ENCODE peak calls at places on chromosomes 4 and X, in five cellular contexts. One of them, this sample, is unnamed.
A peak's percentile ranks its signal among the peaks of the same experiment; 100 is the strongest.

GRCh38 chrX:68978211-68978780 is 149.5 kb downstream of the EFNB1 start:
- DNase-seq in H1: no peak
- DNase-seq in GM12878: no peak
- DNase-seq in HepG2: no peak
- DNase-seq in HEK293T: peak; percentile 3
- DNase-seq in this sample: peak; percentile 30

GRCh38 chrX:148228521-148228920 is 247.4 kb downstream of the FMR1NB start:
- DNase-seq in HEK293T: no peak
- DNase-seq in HepG2: no peak
- DNase-seq in GM12878: no peak
- DNase-seq in H1: no peak
- DNase-seq in this sample: no peak

GRCh38 chr4:13302876-13303275 is 181.3 kb downstream of the RAB28 start:
- DNase-seq in GM12878: no peak
- DNase-seq in HEK293T: no peak
- DNase-seq in HepG2: no peak
- DNase-seq in H1: no peak
- DNase-seq in this sample: no peak

GRCh38 chr4:107548211-107548905 is 171.7 kb downstream of the PAPSS1 start:
- DNase-seq in GM12878: no peak
- DNase-seq in HepG2: no peak
- DNase-seq in H1: no peak
- DNase-seq in HEK293T: no peak
- DNase-seq in this sample: no peak

GRCh38 chr4:108592674-108592986 is 27.7 kb upstream of the RPL34 start:
- DNase-seq in HepG2: peak; percentile 72
- DNase-seq in H1: no peak
- DNase-seq in HEK293T: no peak
- DNase-seq in GM12878: no peak
- DNase-seq in this sample: no peak

GRCh38 chr4:41281038-41281634 is 24.4 kb downstream of the UCHL1 start:
- DNase-seq in GM12878: peak; percentile 48
- DNase-seq in H1: no peak
- DNase-seq in HEK293T: peak; percentile 70
- DNase-seq in HepG2: peak; percentile 64
- DNase-seq in this sample: peak; percentile 64

GRCh38 chr4:92447265-92447905 is 143.6 kb downstream of the GRID2 start:
- DNase-seq in HepG2: no peak
- DNase-seq in HEK293T: no peak
- DNase-seq in GM12878: no peak
- DNase-seq in H1: no peak
- DNase-seq in this sample: no peak

GRCh38 chr4:147940144-147940543 is 208.3 kb downstream of the ARHGAP10 start:
- DNase-seq in H1: no peak
- DNase-seq in GM12878: no peak
- DNase-seq in HEK293T: no peak
- DNase-seq in HepG2: no peak
- DNase-seq in this sample: no peak

GRCh38 chr4:79540143-79540542 is 132.1 kb upstream of the GK2 start:
- DNase-seq in GM12878: no peak
- DNase-seq in H1: no peak
- DNase-seq in HepG2: no peak
- DNase-seq in HEK293T: no peak
- DNase-seq in this sample: no peak

GRCh38 chr4:183721207-183722081 is 62.4 kb downstream of the TRAPPC11 start:
- DNase-seq in GM12878: no peak
- DNase-seq in H1: peak; percentile 10
- DNase-seq in HepG2: peak; percentile 96
- DNase-seq in HEK293T: no peak
- DNase-seq in this sample: peak; percentile 52

GRCh38 chr4:9963328-9963727 is 58.0 kb downstream of the SLC2A9 start:
- DNase-seq in HepG2: peak; percentile 79
- DNase-seq in GM12878: no peak
- DNase-seq in HEK293T: no peak
- DNase-seq in H1: no peak
- DNase-seq in this sample: no peak

GRCh38 chrX:139881572-139881971 is 51.3 kb downstream of the ATP11C start:
- DNase-seq in HEK293T: no peak
- DNase-seq in HepG2: no peak
- DNase-seq in GM12878: no peak
- DNase-seq in H1: no peak
- DNase-seq in this sample: no peak

GRCh38 chrX:139877710-139878414 is 55.0 kb downstream of the ATP11C start:
- DNase-seq in HepG2: no peak
- DNase-seq in HEK293T: no peak
- DNase-seq in GM12878: no peak
- DNase-seq in H1: no peak
- DNase-seq in this sample: no peak

GRCh38 chrX:139881130-139881529 is 51.7 kb downstream of the ATP11C start:
- DNase-seq in H1: no peak
- DNase-seq in HepG2: no peak
- DNase-seq in GM12878: no peak
- DNase-seq in HEK293T: no peak
- DNase-seq in this sample: no peak

GRCh38 chrX:139875831-139876230 is 57.0 kb downstream of the ATP11C start:
- DNase-seq in H1: no peak
- DNase-seq in GM12878: no peak
- DNase-seq in HEK293T: no peak
- DNase-seq in HepG2: no peak
- DNase-seq in this sample: no peak
- TF ChIP-seq SUZ12 in H1: no peak
- TF ChIP-seq SUZ12 in GM12878: no peak
- TF ChIP-seq SUZ12 in HEK293T: no peak
- TF ChIP-seq SUZ12 in HepG2: no peak
- TF ChIP-seq SUZ12 in this sample: no peak

GRCh38 chr4:2511645-2512131 is 24.8 kb upstream of the FAM193A start:
- DNase-seq in HepG2: no peak
- DNase-seq in HEK293T: no peak
- DNase-seq in H1: no peak
- DNase-seq in GM12878: no peak
- DNase-seq in this sample: no peak
- TF ChIP-seq SUZ12 in HepG2: no peak
- TF ChIP-seq SUZ12 in HEK293T: no peak
- TF ChIP-seq SUZ12 in H1: no peak
- TF ChIP-seq SUZ12 in GM12878: no peak
- TF ChIP-seq SUZ12 in this sample: no peak

GRCh38 chr4:145735330-145735638 is 55.3 kb downstream of the C4orf51 start:
- DNase-seq in H1: no peak
- DNase-seq in GM12878: no peak
- DNase-seq in HEK293T: no peak
- DNase-seq in HepG2: peak; percentile 47
- DNase-seq in this sample: no peak

GRCh38 chr4:145734051-145734450 is 54.1 kb downstream of the C4orf51 start:
- DNase-seq in HEK293T: no peak
- DNase-seq in GM12878: no peak
- DNase-seq in H1: no peak
- DNase-seq in HepG2: no peak
- DNase-seq in this sample: no peak

GRCh38 chr4:145735777-145736176 is 55.8 kb downstream of the C4orf51 start:
- DNase-seq in H1: no peak
- DNase-seq in GM12878: no peak
- DNase-seq in HEK293T: no peak
- DNase-seq in HepG2: no peak
- DNase-seq in this sample: no peak

GRCh38 chr4:145734576-145735329 is 54.8 kb downstream of the C4orf51 start:
- DNase-seq in H1: no peak
- DNase-seq in HepG2: peak; percentile 36
- DNase-seq in GM12878: peak; percentile 27
- DNase-seq in HEK293T: no peak
- DNase-seq in this sample: no peak

GRCh38 chr4:145736241-145736831 is 56.4 kb downstream of the C4orf51 start:
- DNase-seq in HepG2: no peak
- DNase-seq in H1: no peak
- DNase-seq in HEK293T: no peak
- DNase-seq in GM12878: no peak
- DNase-seq in this sample: no peak
- TF ChIP-seq SUZ12 in HepG2: no peak
- TF ChIP-seq SUZ12 in H1: no peak
- TF ChIP-seq SUZ12 in HEK293T: no peak
- TF ChIP-seq SUZ12 in GM12878: no peak
- TF ChIP-seq SUZ12 in this sample: no peak

GRCh38 chr4:54709281-54709854 is 51.6 kb downstream of the KIT start:
- DNase-seq in H1: no peak
- DNase-seq in GM12878: no peak
- DNase-seq in HEK293T: no peak
- DNase-seq in HepG2: no peak
- DNase-seq in this sample: no peak

GRCh38 chr4:54703182-54703581 is 45.4 kb downstream of the KIT start:
- DNase-seq in GM12878: no peak
- DNase-seq in HepG2: no peak
- DNase-seq in H1: no peak
- DNase-seq in HEK293T: no peak
- DNase-seq in this sample: no peak

DNA sequence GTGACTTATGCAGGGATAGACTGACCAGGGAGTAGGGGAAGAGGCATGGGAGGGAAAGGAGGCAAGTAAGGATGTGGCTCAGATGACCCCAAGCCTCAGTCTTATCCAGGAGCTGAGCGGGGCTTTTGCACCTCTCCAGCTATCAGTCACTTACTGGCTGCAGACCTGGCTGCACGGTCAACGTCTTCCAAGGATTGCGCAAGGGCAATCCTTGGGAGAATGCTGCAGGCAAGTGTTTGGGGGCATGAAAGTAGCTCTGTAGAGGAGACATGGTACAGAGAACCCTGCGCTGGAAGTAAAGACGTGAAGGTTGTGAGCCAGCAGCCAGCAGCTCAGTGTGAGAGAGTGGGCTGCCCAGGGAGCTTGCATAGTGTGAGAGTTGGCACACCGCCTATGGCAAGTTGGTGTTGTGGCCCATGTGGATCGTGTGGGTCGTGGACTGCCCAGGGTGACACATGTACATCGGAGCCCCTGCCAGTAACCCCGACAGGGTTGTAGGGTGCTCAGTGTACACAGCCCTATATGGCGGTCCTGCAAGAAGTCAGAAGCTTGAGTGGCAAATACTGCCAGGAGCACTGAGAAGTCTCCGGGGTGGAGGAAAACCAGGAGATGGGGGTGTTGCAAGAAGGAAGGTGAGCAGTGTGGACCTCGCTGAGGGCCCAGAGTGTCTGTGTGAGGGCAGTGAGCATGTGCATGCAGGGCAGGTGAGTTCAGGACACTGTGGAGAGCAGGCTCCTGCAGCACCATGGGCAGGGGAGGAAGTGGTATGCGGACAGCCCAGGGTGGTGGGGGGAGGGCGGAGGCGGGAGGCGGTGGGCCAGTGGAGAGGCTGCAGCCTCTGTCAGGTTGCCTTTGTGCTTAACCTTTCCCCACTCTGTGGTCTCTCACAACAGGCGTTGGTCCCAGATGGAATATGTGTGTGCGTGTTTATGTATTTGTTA is 50.9 kb downstream of the KIT start:
- DNase-seq in GM12878: no peak
- DNase-seq in HEK293T: no peak
- DNase-seq in HepG2: no peak
- DNase-seq in H1: no peak
- DNase-seq in this sample: no peak
- TF ChIP-seq SUZ12 in GM12878: no peak
- TF ChIP-seq SUZ12 in HEK293T: no peak
- TF ChIP-seq SUZ12 in HepG2: no peak
- TF ChIP-seq SUZ12 in H1: no peak
- TF ChIP-seq SUZ12 in this sample: no peak

GRCh38 chr4:101022151-101023024 is 324.9 kb downstream of the PPP3CA start:
- DNase-seq in GM12878: no peak
- DNase-seq in H1: no peak
- DNase-seq in HepG2: no peak
- DNase-seq in HEK293T: no peak
- DNase-seq in this sample: no peak
- TF ChIP-seq SUZ12 in GM12878: no peak
- TF ChIP-seq SUZ12 in H1: no peak
- TF ChIP-seq SUZ12 in HepG2: no peak
- TF ChIP-seq SUZ12 in HEK293T: no peak
- TF ChIP-seq SUZ12 in this sample: no peak

GRCh38 chr4:176404591-176404990 is 84.8 kb downstream of the SPCS3 start:
- DNase-seq in H1: no peak
- DNase-seq in HepG2: no peak
- DNase-seq in HEK293T: no peak
- DNase-seq in GM12878: no peak
- DNase-seq in this sample: no peak

GRCh38 chr4:176406736-176407135 is 87.0 kb downstream of the SPCS3 start:
- DNase-seq in HepG2: no peak
- DNase-seq in HEK293T: no peak
- DNase-seq in GM12878: no peak
- DNase-seq in H1: no peak
- DNase-seq in this sample: no peak

GRCh38 chr4:176406297-176406696 is 86.5 kb downstream of the SPCS3 start:
- DNase-seq in HepG2: no peak
- DNase-seq in H1: no peak
- DNase-seq in HEK293T: no peak
- DNase-seq in GM12878: no peak
- DNase-seq in this sample: no peak

GRCh38 chr4:176400816-176401461 is 81.2 kb downstream of the SPCS3 start:
- DNase-seq in HepG2: no peak
- DNase-seq in GM12878: no peak
- DNase-seq in HEK293T: no peak
- DNase-seq in H1: no peak
- DNase-seq in this sample: no peak
- TF ChIP-seq SUZ12 in HepG2: no peak
- TF ChIP-seq SUZ12 in GM12878: no peak
- TF ChIP-seq SUZ12 in HEK293T: no peak
- TF ChIP-seq SUZ12 in H1: no peak
- TF ChIP-seq SUZ12 in this sample: no peak

GRCh38 chr4:82733636-82734035 is 65.0 kb downstream of the SCD5 start:
- DNase-seq in GM12878: no peak
- DNase-seq in HEK293T: no peak
- DNase-seq in H1: no peak
- DNase-seq in HepG2: no peak
- DNase-seq in this sample: no peak
- TF ChIP-seq SUZ12 in GM12878: no peak
- TF ChIP-seq SUZ12 in HEK293T: no peak
- TF ChIP-seq SUZ12 in H1: no peak
- TF ChIP-seq SUZ12 in HepG2: no peak
- TF ChIP-seq SUZ12 in this sample: no peak

GRCh38 chr4:155818639-155819038 is 47.4 kb downstream of the ASIC5 start:
- DNase-seq in HEK293T: no peak
- DNase-seq in H1: no peak
- DNase-seq in GM12878: no peak
- DNase-seq in HepG2: no peak
- DNase-seq in this sample: no peak

GRCh38 chr4:155820887-155821529 is 45.1 kb downstream of the ASIC5 start:
- DNase-seq in GM12878: no peak
- DNase-seq in HEK293T: no peak
- DNase-seq in H1: no peak
- DNase-seq in HepG2: no peak
- DNase-seq in this sample: no peak

GRCh38 chr4:155822572-155822971 is 43.5 kb downstream of the ASIC5 start:
- DNase-seq in HEK293T: no peak
- DNase-seq in HepG2: no peak
- DNase-seq in GM12878: no peak
- DNase-seq in H1: no peak
- DNase-seq in this sample: no peak

GRCh38 chr4:155819066-155819465 is 47.0 kb downstream of the ASIC5 start:
- DNase-seq in GM12878: no peak
- DNase-seq in H1: no peak
- DNase-seq in HEK293T: no peak
- DNase-seq in HepG2: no peak
- DNase-seq in this sample: no peak
- TF ChIP-seq SUZ12 in GM12878: no peak
- TF ChIP-seq SUZ12 in H1: no peak
- TF ChIP-seq SUZ12 in HEK293T: no peak
- TF ChIP-seq SUZ12 in HepG2: no peak
- TF ChIP-seq SUZ12 in this sample: no peak

This sample was measured in NT2/D1.